ENCODE peak calls at places on chromosomes 16 and 17, in seven cellular contexts. U is progenitor cell of endocrine pancreas, A is T-helper 22 cell, Q is kidney epithelial cell, Y is RPMI7951, M is prostate gland, G is iris pigment epithelial cell. K is an unnamed sample.
A peak's percentile ranks its signal among the peaks of the same experiment; 100 is the strongest.

GRCh38 chr17:73988110-73988509 is 215.4 kb upstream of the RPL38 start:
- DNase-seq in G (no peak), M (no peak), A (no peak), Q (no peak), U (no peak), Y (no peak), K (no peak)

GRCh38 chr17:1039511-1040215 is 42.7 kb downstream of the TIMM22 start:
- DNase-seq in Q (no peak), U (no peak), G (no peak), A (no peak), M (peak; percentile 34), Y (peak; percentile 27), K (peak; percentile 50)

GRCh38 chr17:58284613-58285421 is 4.1 kb upstream of the MPO start:
- DNase-seq in G (no peak), U (no peak), Q (no peak), Y (no peak), A (no peak), M (no peak), K (no peak)

GRCh38 chr17:73855933-73856332 is 211.7 kb upstream of the SDK2 start:
- DNase-seq in G (no peak), A (no peak), U (no peak), M (no peak), Q (no peak), Y (peak; percentile 48), K (no peak)

GRCh38 chr17:77264617-77265230 is 124.0 kb downstream of the SEC14L1 start:
- DNase-seq in G (no peak), Y (no peak), Q (no peak), A (no peak), M (no peak), U (no peak), K (no peak)

GRCh38 chr17:49979748-49980479 is 10.9 kb downstream of the DLX4 start:
- DNase-seq in A (no peak), U (no peak), Q (no peak), M (no peak), Y (no peak), G (no peak), K (no peak)

GRCh38 chr16:68369168-68369567 is 58.3 kb downstream of the PRMT7 start:
- DNase-seq in G (no peak), M (no peak), A (no peak), Q (no peak), Y (no peak), U (no peak), K (no peak)

GRCh38 chr16:27203429-27204231 is at the start of gene KDM8:
- DNase-seq in A (peak; percentile 100), Q (peak; percentile 99), U (peak; percentile 98), Y (peak; percentile 97), G (peak; percentile 99), M (peak; percentile 98), K (peak; percentile 99)

GRCh38 chr17:65173284-65173793 is 36.2 kb downstream of the RGS9 start:
- DNase-seq in Q (peak; percentile 38), G (peak; percentile 70), M (peak; percentile 5), U (no peak), Y (peak; percentile 50), A (peak; percentile 63), K (no peak)

GRCh38 chr17:36777118-36777517 is 160.2 kb upstream of the LHX1 start:
- DNase-seq in M (no peak), Q (no peak), Y (no peak), U (no peak), A (no peak), G (peak; percentile 9), K (no peak)

GRCh38 chr17:20995873-20996723 is 46.7 kb downstream of the USP22 start:
- DNase-seq in Y (no peak), Q (no peak), G (no peak), A (no peak), U (no peak), M (no peak), K (no peak)

GRCh38 chr16:87723224-87723619 is 42.6 kb downstream of the KLHDC4 start:
- DNase-seq in Q (peak; percentile 98), G (peak; percentile 96), U (no peak), Y (peak; percentile 92), A (no peak), M (no peak), K (peak; percentile 58)

GRCh38 chr16:54116126-54116525 is 170.5 kb downstream of the IRX3 start:
- DNase-seq in Q (no peak), U (no peak), A (no peak), G (peak; percentile 9), M (no peak), Y (no peak), K (no peak)

GRCh38 chr17:45132569-45133463 is 501 bp upstream of the PLCD3 start:
- DNase-seq in Q (no peak), U (peak; percentile 67), G (peak; percentile 78), Y (peak; percentile 73), M (peak; percentile 85), A (peak; percentile 56), K (peak; percentile 87)

GRCh38 chr17:80453126-80453979 is 23.1 kb downstream of the NPTX1 start:
- DNase-seq in G (no peak), M (no peak), Q (no peak), Y (no peak), U (no peak), A (no peak), K (peak; percentile 19)

GRCh38 chr16:89925596-89926079 is 2.5 kb downstream of the TUBB3 start:
- DNase-seq in G (peak; percentile 24), U (no peak), A (no peak), Y (peak; percentile 27), Q (no peak), M (no peak), K (no peak)

GRCh38 chr16:86215233-86215978 is 294.9 kb upstream of the FOXF1 start:
- DNase-seq in Q (no peak), Y (no peak), G (no peak), M (no peak), A (no peak), U (no peak), K (peak; percentile 68)

GRCh38 chr17:29624586-29624985 is 1.9 kb upstream of the CORO6 start:
- DNase-seq in Q (no peak), U (no peak), Y (no peak), G (no peak), M (no peak), A (no peak), K (no peak)

GRCh38 chr17:49557204-49558024 is 18.3 kb upstream of the NXPH3 start:
- DNase-seq in G (peak; percentile 54), Y (peak; percentile 36), Q (no peak), A (no peak), M (no peak), U (no peak), K (peak; percentile 37)